ENCODE peak calls at places on chromosomes 6 and 20, in four cellular contexts. R is HCT116, P is fibroblast of lung, S is GM23248. E is an unnamed sample.
A peak's percentile ranks its signal among the peaks of the same experiment; 100 is the strongest.

GRCh38 chr6:130306377-130306776 is 59.4 kb upstream of the TMEM200A start:
- DNase-seq in R (no peak), P (peak; percentile 23), S (no peak), E (no peak)

GRCh38 chr6:124078169-124078568 is 274.5 kb downstream of the NKAIN2 start:
- DNase-seq in R (no peak), P (no peak), S (no peak), E (no peak)

GRCh38 chr6:75775219-75775618 is 26.2 kb downstream of the MYO6 start:
- DNase-seq in R (no peak), P (peak; percentile 20), S (no peak), E (no peak)

GRCh38 chr20:58818585-58819285 is 32.0 kb downstream of the GNAS-AS1 start:
- DNase-seq in R (no peak), P (peak; percentile 98), S (peak; percentile 93), E (no peak)

GRCh38 chr20:63775096-63775978 is 35.8 kb downstream of the SLC2A4RG start:
- DNase-seq in R (no peak), P (peak; percentile 46), S (peak; percentile 62), E (peak; percentile 95)

GRCh38 chr6:87281426-87281825 is 41.0 kb upstream of the SMIM8 start:
- DNase-seq in R (no peak), P (peak; percentile 20), S (no peak), E (peak; percentile 4)

GRCh38 chr20:3471397-3472021 is 691 bp downstream of the ATRN start:
- DNase-seq in R (no peak), P (no peak), S (peak; percentile 18), E (peak; percentile 25)

GRCh38 chr20:3612795-3613560 is 50.2 kb downstream of the GFRA4 start:
- DNase-seq in R (no peak), P (no peak), S (peak; percentile 17), E (no peak)

GRCh38 chr20:37336369-37337207 is 9.4 kb upstream of the SRC start:
- DNase-seq in R (no peak), P (peak; percentile 15), S (peak; percentile 67), E (peak; percentile 67)

GRCh38 chr6:36361071-36361470 is 24.4 kb upstream of the BNIP5 start:
- DNase-seq in R (no peak), P (no peak), S (no peak), E (no peak)

GRCh38 chr20:24672886-24673677 is 203.7 kb downstream of the SYNDIG1 start:
- DNase-seq in R (no peak), P (peak; percentile 99), S (peak; percentile 96), E (no peak)

GRCh38 chr20:52104546-52105044 is 87.0 kb downstream of the ZFP64 start:
- DNase-seq in R (no peak), P (peak; percentile 47), S (peak; percentile 49), E (peak; percentile 75)

GRCh38 chr6:142537612-142538478 is 236.0 kb downstream of the ADGRG6 start:
- DNase-seq in R (peak; percentile 34), P (no peak), S (peak; percentile 70), E (no peak)

GRCh38 chr20:3919352-3919751 is 30.2 kb downstream of the PANK2 start:
- DNase-seq in R (no peak), P (peak; percentile 36), S (peak; percentile 79), E (no peak)

GRCh38 chr6:14857501-14857900 is 388.4 kb upstream of the JARID2 start:
- DNase-seq in R (no peak), P (no peak), S (no peak), E (no peak)

GRCh38 chr20:4480104-4480503 is 241.6 kb upstream of the PRND start:
- DNase-seq in R (no peak), P (no peak), S (no peak), E (no peak)

GRCh38 chr6:106527111-106527510 is 102.2 kb downstream of the RTN4IP1 start:
- DNase-seq in R (no peak), P (no peak), S (peak; percentile 55), E (no peak)

GRCh38 chr6:88004707-88005106 is 42.9 kb upstream of the SPACA1 start:
- DNase-seq in R (no peak), P (no peak), S (no peak), E (no peak)

GRCh38 chr6:42046491-42047219 is 3.7 kb upstream of the TAF8 start:
- DNase-seq in R (no peak), P (peak; percentile 55), S (peak; percentile 13), E (no peak)

GRCh38 chr6:80544500-80545055 is 438.1 kb downstream of the BCKDHB start:
- DNase-seq in R (no peak), P (no peak), S (peak; percentile 35), E (no peak)

GRCh38 chr20:5722927-5723326 is 27.3 kb upstream of the SHLD1 start:
- DNase-seq in R (no peak), P (no peak), S (no peak), E (no peak)

GRCh38 chr6:56944651-56945050 is 10.3 kb upstream of the BEND6 start:
- DNase-seq in R (no peak), P (no peak), S (no peak), E (no peak)

GRCh38 chr6:166809721-166810120 is 146.6 kb downstream of the RNASET2 start:
- DNase-seq in R (no peak), P (no peak), S (no peak), E (no peak)

GRCh38 chr6:38134704-38135088 is 315.2 kb downstream of the ZFAND3 start:
- DNase-seq in R (no peak), P (no peak), S (no peak), E (no peak)
- H3K4me2 ChIP-seq in R (no peak overlapping the region), P (no peak overlapping the region), S (no peak overlapping the region), E (no peak overlapping the region)

GRCh38 chr6:39196648-39197047 is 32.6 kb downstream of the KCNK5 start:
- DNase-seq in R (no peak), P (no peak), S (no peak), E (no peak)
- H3K4me2 ChIP-seq in R (peak overlapping the region; percentile 21), P (no peak overlapping the region), S (no peak overlapping the region), E (no peak overlapping the region)

DNA sequence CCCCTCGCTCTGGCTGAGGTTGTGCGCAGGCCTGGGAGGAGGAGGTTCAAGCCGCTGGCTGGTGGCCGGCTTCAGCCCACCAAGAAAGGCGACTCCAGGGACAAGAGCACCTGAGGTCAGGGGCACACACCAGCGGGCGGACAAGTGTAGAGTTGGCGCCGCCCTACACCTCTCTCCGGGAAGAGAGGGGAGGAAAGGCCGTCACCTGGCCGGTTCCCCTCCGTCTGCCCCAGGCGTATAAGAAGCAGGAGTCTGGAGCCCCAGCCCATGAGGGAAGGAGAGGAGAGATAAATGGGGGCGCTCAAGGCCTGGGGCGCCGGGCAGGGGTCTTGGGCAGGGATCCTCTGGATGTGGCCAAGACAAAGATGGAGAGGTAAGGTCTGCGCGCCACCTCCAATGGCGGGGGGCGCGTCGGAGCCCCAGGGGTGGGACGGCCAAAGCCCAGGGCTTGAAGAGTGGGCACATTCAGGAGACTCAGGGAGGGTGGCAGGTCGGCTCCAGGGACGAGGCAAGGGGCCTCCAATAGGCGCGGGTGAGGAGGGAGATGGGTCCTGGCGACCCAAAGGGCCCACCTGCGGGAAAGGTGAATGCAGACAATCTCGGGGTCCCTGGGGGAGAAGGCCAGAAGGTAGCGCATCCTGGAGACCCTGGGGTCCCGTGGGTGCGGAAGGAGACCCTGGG is 826 bp downstream of the RIMS4 start:
- DNase-seq in R (no peak), P (no peak), S (no peak), E (no peak)
- H3K4me2 ChIP-seq in R (no peak overlapping the region), P (no peak overlapping the region), S (no peak overlapping the region), E (peak overlapping the region; percentile 97)

DNA sequence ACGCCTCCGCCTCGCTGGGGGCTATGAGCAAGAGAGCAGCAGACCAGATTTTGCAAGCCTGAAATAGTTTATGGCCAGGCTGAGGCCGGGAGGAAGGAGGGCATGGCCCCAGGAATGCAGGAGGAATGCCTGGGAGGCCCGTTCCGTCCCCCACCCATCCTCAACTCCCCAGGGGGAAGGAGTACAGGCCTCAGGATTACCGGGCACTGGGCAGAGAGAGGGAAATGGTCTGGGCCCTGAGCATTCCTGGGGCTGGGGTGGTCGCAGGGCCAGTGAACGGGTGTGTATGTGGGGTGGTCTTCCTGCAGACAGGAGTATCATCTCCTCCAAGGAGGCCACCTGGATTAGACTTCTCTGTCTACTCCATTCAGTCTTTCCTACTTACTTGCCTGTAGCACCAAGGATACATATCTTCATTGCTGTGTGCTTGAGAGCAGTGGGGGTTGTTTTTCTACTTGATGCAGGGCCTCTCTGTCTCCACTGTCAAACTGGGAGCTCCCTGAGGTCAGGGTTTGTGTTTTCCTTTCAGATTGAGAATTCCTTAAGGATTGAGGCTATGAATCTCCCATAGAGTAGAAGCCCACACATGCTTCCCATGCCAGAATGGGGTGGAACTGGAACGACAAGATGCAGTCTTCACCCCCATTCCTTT is 81.3 kb downstream of the VEGFA start:
- DNase-seq in R (no peak), P (peak; percentile 90), S (peak; percentile 89), E (no peak)
- H3K4me2 ChIP-seq in R (no peak overlapping the region), P (no peak overlapping the region), S (peak overlapping the region; percentile 38), E (no peak overlapping the region)

GRCh38 chr6:32855467-32856174 is 1.6 kb downstream of the PSMB9 start:
- DNase-seq in R (no peak), P (no peak), S (no peak), E (no peak)
- H3K4me2 ChIP-seq in R (no peak overlapping the region), P (no peak overlapping the region), S (no peak overlapping the region), E (no peak overlapping the region)

GRCh38 chr6:3377536-3378397 is 79.1 kb downstream of the SLC22A23 start:
- DNase-seq in R (no peak), P (peak; percentile 49), S (peak; percentile 30), E (no peak)
- H3K4me2 ChIP-seq in R (peak overlapping the region; percentile 58), P (no peak overlapping the region), S (no peak overlapping the region), E (no peak overlapping the region)

GRCh38 chr6:95354551-95354950 is 222.8 kb upstream of the MANEA start:
- DNase-seq in R (no peak), P (no peak), S (no peak), E (no peak)
- H3K4me2 ChIP-seq in R (no peak overlapping the region), P (no peak overlapping the region), S (no peak overlapping the region), E (no peak overlapping the region)

DNA sequence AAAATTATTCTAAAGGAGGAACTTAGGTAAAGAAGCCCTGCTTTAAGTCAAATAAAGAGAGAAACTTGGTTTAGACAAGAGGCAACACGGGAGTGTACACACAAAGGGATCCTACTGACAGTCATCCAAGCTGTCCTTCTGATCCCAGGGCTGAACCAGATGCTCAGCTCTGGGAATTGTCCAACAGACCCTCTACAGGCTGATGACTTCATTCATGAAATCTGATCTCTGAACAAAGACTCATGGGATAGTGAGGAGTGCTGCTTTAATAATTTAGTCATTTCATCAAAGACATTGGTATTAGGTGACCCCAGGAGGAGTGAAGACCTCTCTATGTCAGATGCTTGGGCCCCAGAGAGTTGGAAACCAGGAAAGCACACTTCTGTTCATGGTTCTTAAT is 65.6 kb upstream of the ARMH2 start:
- DNase-seq in R (no peak), P (peak; percentile 50), S (no peak), E (no peak)
- H3K4me2 ChIP-seq in R (no peak overlapping the region), P (no peak overlapping the region), S (no peak overlapping the region), E (no peak overlapping the region)

E was measured in neural progenitor cell.